ENCODE peak calls at places on chromosomes 4 and X, in ten cellular contexts. One of them, this sample, is unnamed.

GRCh38 chrX:1336331-1337143 is at the start of gene IL3RA:
- DNase-seq in GM20000: peak; percentile 55
- DNase-seq in right lobe of liver: no peak
- DNase-seq in coronary artery: no peak
- DNase-seq in SW 1271: no peak
- DNase-seq in T-helper 17 cell: no peak
- DNase-seq in lower lobe of right lung: peak; percentile 66
- DNase-seq in SIG-M5: peak; percentile 36
- DNase-seq in stimulated activated naive CD8-positive, alpha-beta T cell treated with anti-CD3 and anti-CD28 coated beads, Interleukin-15, Interleukin-2, amounts not matched to agents 100 U/mL and 50 U/mL, for 24 hours: peak; percentile 23
- DNase-seq in HuH-7.5: no peak
- DNase-seq in this sample: no peak

GRCh38 chr4:169984203-169984602 is 42.0 kb downstream of the MFAP3L start:
- DNase-seq in SIG-M5: no peak
- DNase-seq in stimulated activated naive CD8-positive, alpha-beta T cell treated with anti-CD3 and anti-CD28 coated beads, Interleukin-15, Interleukin-2, amounts not matched to agents 100 U/mL and 50 U/mL, for 24 hours: no peak
- DNase-seq in T-helper 17 cell: no peak
- DNase-seq in GM20000: no peak
- DNase-seq in right lobe of liver: no peak
- DNase-seq in lower lobe of right lung: no peak
- DNase-seq in SW 1271: no peak
- DNase-seq in HuH-7.5: no peak
- DNase-seq in coronary artery: no peak
- DNase-seq in this sample: no peak

GRCh38 chr4:100369871-100370270 is 148.0 kb downstream of the EMCN start:
- DNase-seq in coronary artery: no peak
- DNase-seq in T-helper 17 cell: no peak
- DNase-seq in SIG-M5: no peak
- DNase-seq in right lobe of liver: no peak
- DNase-seq in lower lobe of right lung: no peak
- DNase-seq in HuH-7.5: no peak
- DNase-seq in SW 1271: no peak
- DNase-seq in GM20000: no peak
- DNase-seq in stimulated activated naive CD8-positive, alpha-beta T cell treated with anti-CD3 and anti-CD28 coated beads, Interleukin-15, Interleukin-2, amounts not matched to agents 100 U/mL and 50 U/mL, for 24 hours: no peak
- DNase-seq in this sample: no peak

GRCh38 chr4:3518511-3518880 is 13.7 kb downstream of the LRPAP1 start:
- DNase-seq in SW 1271: no peak
- DNase-seq in right lobe of liver: no peak
- DNase-seq in stimulated activated naive CD8-positive, alpha-beta T cell treated with anti-CD3 and anti-CD28 coated beads, Interleukin-15, Interleukin-2, amounts not matched to agents 100 U/mL and 50 U/mL, for 24 hours: no peak
- DNase-seq in lower lobe of right lung: peak; percentile 20
- DNase-seq in SIG-M5: no peak
- DNase-seq in coronary artery: no peak
- DNase-seq in GM20000: no peak
- DNase-seq in HuH-7.5: no peak
- DNase-seq in T-helper 17 cell: no peak
- DNase-seq in this sample: no peak

GRCh38 chrX:40085086-40085551 is 12.6 kb downstream of the BCOR start:
- DNase-seq in stimulated activated naive CD8-positive, alpha-beta T cell treated with anti-CD3 and anti-CD28 coated beads, Interleukin-15, Interleukin-2, amounts not matched to agents 100 U/mL and 50 U/mL, for 24 hours: no peak
- DNase-seq in GM20000: no peak
- DNase-seq in SW 1271: no peak
- DNase-seq in coronary artery: no peak
- DNase-seq in T-helper 17 cell: no peak
- DNase-seq in right lobe of liver: no peak
- DNase-seq in lower lobe of right lung: no peak
- DNase-seq in HuH-7.5: no peak
- DNase-seq in SIG-M5: no peak
- DNase-seq in this sample: no peak

GRCh38 chr4:7384929-7385890 is 49.5 kb downstream of the PSAPL1 start:
- DNase-seq in SW 1271: no peak
- DNase-seq in coronary artery: no peak
- DNase-seq in right lobe of liver: no peak
- DNase-seq in stimulated activated naive CD8-positive, alpha-beta T cell treated with anti-CD3 and anti-CD28 coated beads, Interleukin-15, Interleukin-2, amounts not matched to agents 100 U/mL and 50 U/mL, for 24 hours: no peak
- DNase-seq in SIG-M5: no peak
- DNase-seq in HuH-7.5: peak; percentile 7
- DNase-seq in T-helper 17 cell: no peak
- DNase-seq in GM20000: no peak
- DNase-seq in lower lobe of right lung: peak; percentile 31
- DNase-seq in this sample: no peak

GRCh38 chr4:156790866-156791265 is 180.7 kb downstream of the PDGFC start:
- DNase-seq in SW 1271: peak; percentile 16
- DNase-seq in GM20000: no peak
- DNase-seq in HuH-7.5: no peak
- DNase-seq in lower lobe of right lung: no peak
- DNase-seq in stimulated activated naive CD8-positive, alpha-beta T cell treated with anti-CD3 and anti-CD28 coated beads, Interleukin-15, Interleukin-2, amounts not matched to agents 100 U/mL and 50 U/mL, for 24 hours: no peak
- DNase-seq in coronary artery: no peak
- DNase-seq in T-helper 17 cell: no peak
- DNase-seq in right lobe of liver: no peak
- DNase-seq in SIG-M5: no peak
- DNase-seq in this sample: no peak

GRCh38 chrX:78643106-78643505 is 16.0 kb downstream of the RTL3 start:
- DNase-seq in right lobe of liver: no peak
- DNase-seq in SIG-M5: no peak
- DNase-seq in coronary artery: no peak
- DNase-seq in T-helper 17 cell: no peak
- DNase-seq in lower lobe of right lung: no peak
- DNase-seq in stimulated activated naive CD8-positive, alpha-beta T cell treated with anti-CD3 and anti-CD28 coated beads, Interleukin-15, Interleukin-2, amounts not matched to agents 100 U/mL and 50 U/mL, for 24 hours: no peak
- DNase-seq in HuH-7.5: no peak
- DNase-seq in GM20000: no peak
- DNase-seq in SW 1271: no peak
- DNase-seq in this sample: no peak

GRCh38 chr4:95141376-95141775 is 383.6 kb downstream of the BMPR1B start:
- DNase-seq in lower lobe of right lung: no peak
- DNase-seq in GM20000: no peak
- DNase-seq in coronary artery: no peak
- DNase-seq in SW 1271: no peak
- DNase-seq in right lobe of liver: no peak
- DNase-seq in SIG-M5: no peak
- DNase-seq in HuH-7.5: no peak
- DNase-seq in stimulated activated naive CD8-positive, alpha-beta T cell treated with anti-CD3 and anti-CD28 coated beads, Interleukin-15, Interleukin-2, amounts not matched to agents 100 U/mL and 50 U/mL, for 24 hours: no peak
- DNase-seq in T-helper 17 cell: no peak
- DNase-seq in this sample: no peak

GRCh38 chrX:121221321-121221977 is 174.0 kb downstream of the GLUD2 start:
- DNase-seq in SIG-M5: no peak
- DNase-seq in coronary artery: no peak
- DNase-seq in SW 1271: no peak
- DNase-seq in T-helper 17 cell: no peak
- DNase-seq in right lobe of liver: no peak
- DNase-seq in GM20000: no peak
- DNase-seq in lower lobe of right lung: no peak
- DNase-seq in HuH-7.5: no peak
- DNase-seq in stimulated activated naive CD8-positive, alpha-beta T cell treated with anti-CD3 and anti-CD28 coated beads, Interleukin-15, Interleukin-2, amounts not matched to agents 100 U/mL and 50 U/mL, for 24 hours: no peak
- DNase-seq in this sample: no peak

GRCh38 chrX:129654652-129655546 is at the start of gene APLN:
- DNase-seq in SIG-M5: no peak
- DNase-seq in T-helper 17 cell: no peak
- DNase-seq in coronary artery: peak; percentile 69
- DNase-seq in lower lobe of right lung: peak; percentile 51
- DNase-seq in stimulated activated naive CD8-positive, alpha-beta T cell treated with anti-CD3 and anti-CD28 coated beads, Interleukin-15, Interleukin-2, amounts not matched to agents 100 U/mL and 50 U/mL, for 24 hours: peak; percentile 10
- DNase-seq in GM20000: peak; percentile 33
- DNase-seq in right lobe of liver: no peak
- DNase-seq in SW 1271: no peak
- DNase-seq in HuH-7.5: no peak
- DNase-seq in this sample: no peak

GRCh38 chrX:2928583-2929434 is at the start of gene ARSD:
- DNase-seq in right lobe of liver: peak; percentile 98
- DNase-seq in HuH-7.5: peak; percentile 52
- DNase-seq in GM20000: peak; percentile 53
- DNase-seq in lower lobe of right lung: peak; percentile 96
- DNase-seq in stimulated activated naive CD8-positive, alpha-beta T cell treated with anti-CD3 and anti-CD28 coated beads, Interleukin-15, Interleukin-2, amounts not matched to agents 100 U/mL and 50 U/mL, for 24 hours: peak; percentile 53
- DNase-seq in coronary artery: peak; percentile 96
- DNase-seq in SW 1271: peak; percentile 63
- DNase-seq in SIG-M5: no peak
- DNase-seq in T-helper 17 cell: peak; percentile 16
- DNase-seq in this sample: peak; percentile 14

GRCh38 chr4:185394568-185395254 is 1.0 kb downstream of the LRP2BP start:
- DNase-seq in T-helper 17 cell: no peak
- DNase-seq in GM20000: no peak
- DNase-seq in coronary artery: no peak
- DNase-seq in HuH-7.5: no peak
- DNase-seq in stimulated activated naive CD8-positive, alpha-beta T cell treated with anti-CD3 and anti-CD28 coated beads, Interleukin-15, Interleukin-2, amounts not matched to agents 100 U/mL and 50 U/mL, for 24 hours: no peak
- DNase-seq in lower lobe of right lung: no peak
- DNase-seq in SW 1271: no peak
- DNase-seq in SIG-M5: no peak
- DNase-seq in right lobe of liver: no peak
- DNase-seq in this sample: no peak

GRCh38 chrX:96004386-96004785 is 680.3 kb upstream of the DIAPH2 start:
- DNase-seq in SW 1271: no peak
- DNase-seq in GM20000: no peak
- DNase-seq in lower lobe of right lung: no peak
- DNase-seq in stimulated activated naive CD8-positive, alpha-beta T cell treated with anti-CD3 and anti-CD28 coated beads, Interleukin-15, Interleukin-2, amounts not matched to agents 100 U/mL and 50 U/mL, for 24 hours: no peak
- DNase-seq in T-helper 17 cell: no peak
- DNase-seq in SIG-M5: no peak
- DNase-seq in right lobe of liver: no peak
- DNase-seq in HuH-7.5: no peak
- DNase-seq in coronary artery: no peak
- DNase-seq in this sample: no peak

GRCh38 chr4:47926667-47927258 is 12.4 kb upstream of the NFXL1 start:
- DNase-seq in coronary artery: no peak
- DNase-seq in HuH-7.5: peak; percentile 12
- DNase-seq in lower lobe of right lung: no peak
- DNase-seq in SIG-M5: no peak
- DNase-seq in SW 1271: peak; percentile 37
- DNase-seq in stimulated activated naive CD8-positive, alpha-beta T cell treated with anti-CD3 and anti-CD28 coated beads, Interleukin-15, Interleukin-2, amounts not matched to agents 100 U/mL and 50 U/mL, for 24 hours: peak; percentile 64
- DNase-seq in T-helper 17 cell: no peak
- DNase-seq in GM20000: peak; percentile 53
- DNase-seq in right lobe of liver: no peak
- DNase-seq in this sample: peak; percentile 31

GRCh38 chr4:187335339-187335738 is 611.7 kb upstream of the FAT1 start:
- DNase-seq in coronary artery: no peak
- DNase-seq in GM20000: no peak
- DNase-seq in SW 1271: no peak
- DNase-seq in lower lobe of right lung: no peak
- DNase-seq in SIG-M5: no peak
- DNase-seq in stimulated activated naive CD8-positive, alpha-beta T cell treated with anti-CD3 and anti-CD28 coated beads, Interleukin-15, Interleukin-2, amounts not matched to agents 100 U/mL and 50 U/mL, for 24 hours: no peak
- DNase-seq in right lobe of liver: no peak
- DNase-seq in T-helper 17 cell: no peak
- DNase-seq in HuH-7.5: no peak
- DNase-seq in this sample: no peak

GRCh38 chrX:136768469-136769084 is 12.2 kb downstream of the ARHGEF6 start:
- DNase-seq in coronary artery: no peak
- DNase-seq in HuH-7.5: no peak
- DNase-seq in T-helper 17 cell: peak; percentile 20
- DNase-seq in SIG-M5: peak; percentile 64
- DNase-seq in lower lobe of right lung: peak; percentile 48
- DNase-seq in SW 1271: no peak
- DNase-seq in right lobe of liver: no peak
- DNase-seq in stimulated activated naive CD8-positive, alpha-beta T cell treated with anti-CD3 and anti-CD28 coated beads, Interleukin-15, Interleukin-2, amounts not matched to agents 100 U/mL and 50 U/mL, for 24 hours: peak; percentile 56
- DNase-seq in GM20000: peak; percentile 47
- DNase-seq in this sample: no peak

GRCh38 chr4:115154826-115155225 is 41.4 kb upstream of the NDST4 start:
- DNase-seq in HuH-7.5: no peak
- DNase-seq in T-helper 17 cell: no peak
- DNase-seq in SIG-M5: no peak
- DNase-seq in stimulated activated naive CD8-positive, alpha-beta T cell treated with anti-CD3 and anti-CD28 coated beads, Interleukin-15, Interleukin-2, amounts not matched to agents 100 U/mL and 50 U/mL, for 24 hours: no peak
- DNase-seq in coronary artery: no peak
- DNase-seq in lower lobe of right lung: no peak
- DNase-seq in SW 1271: no peak
- DNase-seq in right lobe of liver: no peak
- DNase-seq in GM20000: no peak
- DNase-seq in this sample: no peak

GRCh38 chrX:131763674-131764073 is 219.8 kb downstream of the OR13H1 start:
- DNase-seq in lower lobe of right lung: no peak
- DNase-seq in coronary artery: peak; percentile 81
- DNase-seq in SIG-M5: no peak
- DNase-seq in stimulated activated naive CD8-positive, alpha-beta T cell treated with anti-CD3 and anti-CD28 coated beads, Interleukin-15, Interleukin-2, amounts not matched to agents 100 U/mL and 50 U/mL, for 24 hours: no peak
- DNase-seq in T-helper 17 cell: no peak
- DNase-seq in GM20000: no peak
- DNase-seq in SW 1271: peak; percentile 4
- DNase-seq in right lobe of liver: no peak
- DNase-seq in HuH-7.5: no peak
- DNase-seq in this sample: peak; percentile 86

GRCh38 chr4:135243960-135244561 is 1042.5 kb upstream of the PABPC4L start:
- DNase-seq in GM20000: no peak
- DNase-seq in stimulated activated naive CD8-positive, alpha-beta T cell treated with anti-CD3 and anti-CD28 coated beads, Interleukin-15, Interleukin-2, amounts not matched to agents 100 U/mL and 50 U/mL, for 24 hours: no peak
- DNase-seq in HuH-7.5: no peak
- DNase-seq in SIG-M5: no peak
- DNase-seq in right lobe of liver: no peak
- DNase-seq in lower lobe of right lung: no peak
- DNase-seq in coronary artery: no peak
- DNase-seq in SW 1271: no peak
- DNase-seq in T-helper 17 cell: no peak
- DNase-seq in this sample: no peak

This sample was measured in central memory CD4-positive, alpha-beta T cell.